ENCODE peak calls at places on chromosomes 1 and 21, in four cellular contexts. B is stimulated activated CD8-positive, alpha-beta memory T cell treated with anti-CD3 and anti-CD28 coated beads, Interleukin-15, amount 100 ng/mL, for 1 hour; W is AG08396; F is neural progenitor cell. I is an unnamed sample.

GRCh38 chr1:225460021-225460736 is 32.3 kb upstream of the LBR start:
- DNase-seq in B (no peak), W (no peak), F (no peak), I (no peak)

GRCh38 chr1:62045579-62045978 is 149.1 kb upstream of the L1TD1 start:
- DNase-seq in B (no peak), W (no peak), F (no peak), I (no peak)

GRCh38 chr1:147292012-147292411 is 49.5 kb downstream of the CHD1L start:
- DNase-seq in B (no peak), W (peak), F (no peak), I (no peak)

GRCh38 chr1:151641229-151641628 is 29.4 kb downstream of the SNX27 start:
- DNase-seq in B (no peak), W (no peak), F (no peak), I (no peak)

GRCh38 chr21:45004481-45005263 is 64.8 kb downstream of the SLX9 start:
- DNase-seq in B (no peak), W (no peak), F (no peak), I (no peak)

GRCh38 chr1:151164732-151165280 is 896 bp downstream of the LYSMD1 start:
- DNase-seq in B (no peak), W (no peak), F (no peak), I (no peak)

GRCh38 chr21:42315296-42315891 is at the start of gene TFF3:
- DNase-seq in B (no peak), W (no peak), F (peak), I (no peak)

GRCh38 chr1:33367488-33368405 is 46.8 kb upstream of the A3GALT2 start:
- DNase-seq in B (peak), W (peak), F (peak), I (peak)

GRCh38 chr1:7207875-7208646 is 422.8 kb downstream of the CAMTA1 start:
- DNase-seq in B (no peak), W (peak), F (peak), I (no peak)